ENCODE peak calls at places on chromosome 21, in seven cellular contexts. I is lung, V is IMR-90, M is spleen, H is brain microvascular endothelial cell, U is heart left ventricle, W is stomach. A is an unnamed sample.

GRCh38 chr21:44079446-44079845 is 27.8 kb upstream of the PWP2 start:
- DNase-seq in V (no peak), M (no peak), H (no peak), W (no peak), U (no peak), I (no peak), A (no peak)

GRCh38 chr21:26874347-26874746 is 29.1 kb upstream of the ADAMTS1 start:
- DNase-seq in V (no peak), H (no peak), W (no peak), M (no peak), U (no peak), I (no peak), A (no peak)

GRCh38 chr21:21002137-21002536 is 3.9 kb downstream of the NCAM2 start:
- DNase-seq in W (no peak), H (no peak), M (no peak), V (no peak), I (no peak), U (no peak), A (no peak)

GRCh38 chr21:21148009-21148408 is 149.8 kb downstream of the NCAM2 start:
- DNase-seq in W (no peak), U (no peak), I (no peak), H (no peak), M (no peak), V (no peak), A (no peak)

GRCh38 chr21:22885614-22886013 is 1887.4 kb downstream of the NCAM2 start:
- DNase-seq in W (no peak), I (no peak), U (no peak), M (no peak), H (no peak), V (no peak), A (no peak)

GRCh38 chr21:23014021-23014420 is 2015.8 kb downstream of the NCAM2 start:
- DNase-seq in M (no peak), H (no peak), W (no peak), U (no peak), V (no peak), I (no peak), A (no peak)

GRCh38 chr21:26925122-26925521 is 41.8 kb downstream of the ADAMTS5 start:
- DNase-seq in I (no peak), W (no peak), M (no peak), U (no peak), V (no peak), H (no peak), A (no peak)

GRCh38 chr21:43917515-43918384 is 52.7 kb downstream of the AGPAT3 start:
- DNase-seq in I (no peak), V (no peak), H (no peak), U (no peak), W (peak; percentile 55), M (peak; percentile 62), A (no peak)

GRCh38 chr21:40291560-40291959 is 424.3 kb downstream of the PCP4 start:
- DNase-seq in H (no peak), W (no peak), I (no peak), M (no peak), U (no peak), V (no peak), A (no peak)

GRCh38 chr21:15295875-15296274 is 231.1 kb upstream of the NRIP1 start:
- DNase-seq in M (no peak), I (no peak), H (no peak), V (no peak), W (no peak), U (no peak), A (no peak)

GRCh38 chr21:35257413-35257812 is 208.3 kb upstream of the RUNX1 start:
- DNase-seq in I (peak; percentile 39), W (peak; percentile 72), H (peak; percentile 96), U (peak; percentile 59), M (no peak), V (peak; percentile 96), A (peak; percentile 96)

GRCh38 chr21:33229099-33229775 is 501 bp upstream of the IFNAR2 start:
- DNase-seq in V (no peak), H (no peak), W (no peak), U (no peak), M (no peak), I (no peak), A (no peak)
- H3K4me3 ChIP-seq in V (peak overlapping the region; percentile 54), H (peak overlapping the region; percentile 45), W (peak overlapping the region; percentile 97), U (peak overlapping the region; percentile 98), M (peak overlapping the region; percentile 97), I (no peak overlapping the region), A (peak overlapping the region; percentile 52)

GRCh38 chr21:17730782-17731181 is 88.4 kb downstream of the C21orf91 start:
- DNase-seq in H (no peak), W (no peak), M (no peak), I (no peak), U (no peak), V (no peak), A (peak; percentile 34)

GRCh38 chr21:17725339-17725738 is 93.8 kb downstream of the C21orf91 start:
- DNase-seq in H (no peak), U (no peak), M (no peak), V (no peak), I (peak; percentile 29), W (no peak), A (no peak)

GRCh38 chr21:17727361-17727760 is 91.8 kb downstream of the C21orf91 start:
- DNase-seq in V (no peak), H (no peak), W (no peak), I (no peak), U (no peak), M (no peak), A (no peak)

GRCh38 chr21:17729455-17729854 is 89.7 kb downstream of the C21orf91 start:
- DNase-seq in M (no peak), W (no peak), H (no peak), U (no peak), V (no peak), I (no peak), A (no peak)

DNA sequence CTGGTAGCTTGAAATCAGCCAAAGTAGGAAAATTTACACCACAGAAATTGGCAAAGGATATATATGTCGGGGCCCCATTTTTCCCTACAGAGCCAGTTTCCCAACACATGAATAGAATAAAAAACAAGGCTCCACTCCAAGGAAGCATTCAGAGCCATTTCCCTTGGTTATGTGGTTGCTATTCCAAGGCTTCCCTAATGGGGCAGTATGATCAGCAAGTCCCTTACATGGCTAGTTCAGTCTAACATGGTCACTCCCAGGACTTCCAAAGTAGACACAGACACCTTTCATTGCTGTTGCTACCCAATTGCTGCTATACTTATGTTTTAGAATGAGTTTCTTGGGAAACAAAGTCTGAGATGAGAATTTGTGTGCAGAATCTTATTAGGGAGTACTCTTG is 93.1 kb downstream of the C21orf91 start:
- DNase-seq in V (peak; percentile 7), W (no peak), M (no peak), I (no peak), H (no peak), U (no peak), A (peak; percentile 7)
- TF ChIP-seq CTCF in V (peak; percentile 9), W (no peak), M (no peak), I (no peak), H (no peak), U (no peak), A (peak; percentile 8)

GRCh38 chr21:29205009-29205408 is 74.6 kb downstream of the MAP3K7CL start:
- DNase-seq in H (no peak), V (no peak), U (no peak), M (no peak), I (no peak), W (no peak), A (no peak)
- H3K4me3 ChIP-seq in H (no peak overlapping the region), V (no peak overlapping the region), U (no peak overlapping the region), M (no peak overlapping the region), I (no peak overlapping the region), W (no peak overlapping the region), A (no peak overlapping the region)

GRCh38 chr21:37956772-37957171 is 40.5 kb upstream of the KCNJ6 start:
- DNase-seq in V (no peak), M (no peak), U (no peak), H (no peak), W (no peak), I (no peak), A (no peak)
- TF ChIP-seq CTCF in V (no peak), M (no peak), U (no peak), H (no peak), W (no peak), I (no peak), A (no peak)

GRCh38 chr21:37552496-37553399 is 186.2 kb downstream of the DYRK1A start:
- DNase-seq in H (no peak), I (no peak), V (no peak), M (no peak), U (peak; percentile 63), W (no peak), A (no peak)

GRCh38 chr21:37548521-37548981 is 182.0 kb downstream of the DYRK1A start:
- DNase-seq in I (no peak), U (no peak), H (no peak), M (no peak), V (no peak), W (no peak), A (no peak)

GRCh38 chr21:37551406-37552355 is 185.1 kb downstream of the DYRK1A start:
- DNase-seq in I (peak; percentile 59), M (no peak), W (peak; percentile 28), V (no peak), U (no peak), H (peak; percentile 5), A (peak; percentile 79)

GRCh38 chr21:37547615-37547975 is 181.0 kb downstream of the DYRK1A start:
- DNase-seq in I (no peak), W (no peak), M (no peak), V (no peak), U (no peak), H (no peak), A (no peak)

DNA sequence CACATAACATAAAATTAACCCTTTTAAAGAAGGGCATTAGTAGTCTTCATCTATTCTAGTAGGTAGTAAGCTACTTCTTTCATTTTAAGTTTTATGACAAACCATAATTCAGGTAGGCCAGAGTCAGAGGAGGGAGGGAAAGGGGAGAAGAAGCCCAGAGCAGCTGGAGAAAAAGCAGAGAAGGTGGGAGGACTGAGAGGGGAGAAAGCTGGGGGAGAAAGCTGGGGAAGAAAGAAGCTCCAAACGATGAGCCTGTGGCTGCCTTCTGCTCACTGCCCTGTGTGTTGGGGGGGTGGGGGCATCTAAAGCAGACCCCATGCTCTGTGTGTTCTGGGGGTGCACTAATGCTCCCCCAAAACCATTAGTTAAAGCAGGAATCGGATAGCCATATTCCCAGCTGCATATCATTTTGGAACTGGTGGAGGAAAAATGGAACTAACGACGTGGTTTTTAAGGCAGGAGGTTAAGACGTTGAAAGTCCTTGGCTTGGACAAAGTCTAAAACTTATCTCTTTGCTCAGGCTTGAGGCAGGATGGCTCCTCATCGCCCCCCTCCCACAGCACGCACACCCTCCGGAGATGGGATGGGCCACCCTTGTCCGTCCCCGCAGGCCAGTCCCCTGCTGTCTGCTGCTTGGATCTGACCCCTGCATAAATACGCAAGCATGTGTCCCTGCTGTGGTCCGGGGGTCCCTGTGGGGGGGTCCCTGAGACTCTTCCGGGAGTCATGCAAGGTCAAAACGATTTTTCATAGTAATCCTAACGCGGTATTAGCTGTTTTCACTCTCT is 184.2 kb downstream of the DYRK1A start:
- DNase-seq in W (peak; percentile 20), I (no peak), H (no peak), M (no peak), V (no peak), U (no peak), A (no peak)
- H3K4me3 ChIP-seq in W (no peak overlapping the region), I (no peak overlapping the region), H (no peak overlapping the region), M (no peak overlapping the region), V (no peak overlapping the region), U (peak overlapping the region; percentile 3), A (no peak overlapping the region)

A was measured in fibroblast of pulmonary artery.